ENCODE peak calls at places on chromosomes 16 and 17, in ten cellular contexts. L is GM13976, U is fibroblast of mammary gland, T is B cell, F is GM13977, C is mesothelial cell of epicardium, R is substantia nigra, I is Right ventricle myocardium superior, Y is RPMI7951, Z is neuronal stem cell. P is an unnamed sample.
A peak's percentile ranks its signal among the peaks of the same experiment; 100 is the strongest.

GRCh38 chr17:78589031-78589675 is 12.0 kb upstream of the DNAH17 start:
- DNase-seq in L (no peak), U (no peak), T (no peak), F (no peak), C (no peak), R (no peak), I (no peak), Y (no peak), Z (no peak), P (no peak)

GRCh38 chr17:39962642-39963220 is at the start of gene GSDMA:
- DNase-seq in L (no peak), U (no peak), T (no peak), F (no peak), C (no peak), R (no peak), I (peak; percentile 17), Y (no peak), Z (no peak), P (no peak)

GRCh38 chr16:10760863-10761262 is 17.2 kb downstream of the NUBP1 start:
- DNase-seq in L (no peak), U (no peak), T (no peak), F (no peak), C (no peak), R (no peak), I (no peak), Y (no peak), Z (no peak), P (no peak)

GRCh38 chr17:3804503-3804931 is 3.5 kb upstream of the ITGAE start:
- DNase-seq in L (peak; percentile 78), U (peak; percentile 62), T (no peak), F (peak; percentile 76), C (no peak), R (no peak), I (no peak), Y (no peak), Z (no peak), P (no peak)

GRCh38 chr17:40551874-40552768 is 13.2 kb downstream of the CCR7 start:
- DNase-seq in L (peak; percentile 17), U (peak; percentile 99), T (no peak), F (peak; percentile 10), C (peak; percentile 36), R (no peak), I (peak; percentile 65), Y (no peak), Z (no peak), P (no peak)

GRCh38 chr17:74150428-74151025 is 53.0 kb upstream of the RPL38 start:
- DNase-seq in L (no peak), U (no peak), T (no peak), F (no peak), C (peak; percentile 36), R (no peak), I (no peak), Y (no peak), Z (no peak), P (no peak)

GRCh38 chr16:58638148-58639036 is 8.8 kb upstream of the CNOT1 start:
- DNase-seq in L (no peak), U (peak; percentile 90), T (no peak), F (no peak), C (no peak), R (no peak), I (peak; percentile 47), Y (peak; percentile 81), Z (no peak), P (no peak)

GRCh38 chr17:4859816-4860625 is 26.9 kb downstream of the MINK1 start:
- DNase-seq in L (no peak), U (no peak), T (no peak), F (no peak), C (no peak), R (peak; percentile 22), I (no peak), Y (no peak), Z (no peak), P (no peak)

GRCh38 chr17:39143552-39144093 is 7.8 kb downstream of the PLXDC1 start:
- DNase-seq in L (no peak), U (peak; percentile 24), T (no peak), F (no peak), C (no peak), R (no peak), I (peak; percentile 90), Y (no peak), Z (no peak), P (no peak)

GRCh38 chr17:68514809-68515208 is 2.6 kb downstream of the PRKAR1A start:
- DNase-seq in L (no peak), U (peak; percentile 98), T (no peak), F (no peak), C (no peak), R (no peak), I (no peak), Y (peak; percentile 47), Z (no peak), P (no peak)

P was measured in T follicular helper cell.